ENCODE peak calls at places on chromosomes 5 and 9, in four cellular contexts. One of them, this sample, is unnamed.

GRCh38 chr9:74711371-74711770 is 176.3 kb downstream of the TRPM6 start:
- DNase-seq in adrenal gland: no peak
- DNase-seq in NCI-H774: no peak
- DNase-seq in posterior vena cava: no peak
- DNase-seq in this sample: no peak

GRCh38 chr5:150155258-150156032 is at the start of gene PDGFRB:
- DNase-seq in posterior vena cava: peak
- DNase-seq in adrenal gland: peak
- DNase-seq in NCI-H774: peak
- DNase-seq in this sample: peak

GRCh38 chr5:123285122-123286011 is 137.8 kb downstream of the CEP120 start:
- DNase-seq in adrenal gland: no peak
- DNase-seq in posterior vena cava: no peak
- DNase-seq in NCI-H774: no peak
- DNase-seq in this sample: peak

GRCh38 chr9:108419379-108419778 is 436.4 kb downstream of the ACTL7B start:
- DNase-seq in adrenal gland: no peak
- DNase-seq in posterior vena cava: no peak
- DNase-seq in NCI-H774: no peak
- DNase-seq in this sample: no peak

GRCh38 chr9:136729144-136729543 is 13.6 kb downstream of the LCN10 start:
- DNase-seq in NCI-H774: no peak
- DNase-seq in adrenal gland: no peak
- DNase-seq in posterior vena cava: no peak
- DNase-seq in this sample: peak

GRCh38 chr9:95830768-95831167 is 44.7 kb upstream of the ERCC6L2 start:
- DNase-seq in adrenal gland: no peak
- DNase-seq in NCI-H774: no peak
- DNase-seq in posterior vena cava: no peak
- DNase-seq in this sample: no peak

GRCh38 chr9:15999422-16000339 is 446.8 kb downstream of the CCDC171 start:
- DNase-seq in posterior vena cava: no peak
- DNase-seq in adrenal gland: no peak
- DNase-seq in NCI-H774: no peak
- DNase-seq in this sample: peak

GRCh38 chr5:32842798-32843531 is 131.8 kb downstream of the NPR3 start:
- DNase-seq in posterior vena cava: no peak
- DNase-seq in adrenal gland: no peak
- DNase-seq in NCI-H774: no peak
- DNase-seq in this sample: peak

GRCh38 chr5:124602925-124603650 is 143.4 kb downstream of the ZNF608 start:
- DNase-seq in NCI-H774: no peak
- DNase-seq in adrenal gland: no peak
- DNase-seq in posterior vena cava: no peak
- DNase-seq in this sample: no peak

GRCh38 chr5:127976525-127976924 is 107.0 kb upstream of the SLC12A2 start:
- DNase-seq in NCI-H774: no peak
- DNase-seq in adrenal gland: no peak
- DNase-seq in posterior vena cava: no peak
- DNase-seq in this sample: no peak

GRCh38 chr5:139799359-139799758 is 3.8 kb downstream of the PSD2 start:
- DNase-seq in posterior vena cava: no peak
- DNase-seq in NCI-H774: no peak
- DNase-seq in adrenal gland: no peak
- DNase-seq in this sample: no peak

GRCh38 chr5:59600998-59601397 is 292.5 kb downstream of the PDE4D start:
- DNase-seq in posterior vena cava: no peak
- DNase-seq in adrenal gland: no peak
- DNase-seq in NCI-H774: no peak
- DNase-seq in this sample: no peak

GRCh38 chr9:121529237-121529987 is 29.8 kb upstream of the GGTA1 start:
- DNase-seq in posterior vena cava: peak
- DNase-seq in NCI-H774: no peak
- DNase-seq in adrenal gland: peak
- DNase-seq in this sample: peak

GRCh38 chr5:175542232-175542965 is 64.0 kb downstream of the SFXN1 start:
- DNase-seq in posterior vena cava: no peak
- DNase-seq in adrenal gland: no peak
- DNase-seq in NCI-H774: no peak
- DNase-seq in this sample: no peak

GRCh38 chr9:106893088-106893487 is 30.1 kb downstream of the ZNF462 start:
- DNase-seq in posterior vena cava: no peak
- DNase-seq in NCI-H774: no peak
- DNase-seq in adrenal gland: peak
- DNase-seq in this sample: no peak

GRCh38 chr5:62778327-62779009 is 199.8 kb downstream of the LRRC70 start:
- DNase-seq in posterior vena cava: no peak
- DNase-seq in adrenal gland: no peak
- DNase-seq in NCI-H774: no peak
- DNase-seq in this sample: no peak

This sample was measured in left cardiac atrium.